ENCODE peak calls at places on chromosomes 4 and X, in five cellular contexts. A is H1, I is HCT116, M is GM23338, Y is endothelial cell of umbilical vein. P is an unnamed sample.

GRCh38 chr4:16508968-16509367 is 282.7 kb upstream of the TAPT1 start:
- DNase-seq in I (no peak), A (no peak), Y (no peak), M (peak; percentile 67), P (no peak)

GRCh38 chrX:78111140-78111931 is 7.3 kb downstream of the PGK1 start:
- DNase-seq in M (no peak), A (no peak), I (no peak), Y (no peak), P (no peak)

GRCh38 chrX:48711929-48712505 is 15.5 kb downstream of the SUV39H1 start:
- DNase-seq in A (no peak), I (no peak), M (no peak), Y (no peak), P (no peak)

GRCh38 chrX:132209527-132209926 is 9.7 kb downstream of the RAP2C start:
- DNase-seq in A (no peak), Y (no peak), M (no peak), I (no peak), P (peak; percentile 73)

GRCh38 chrX:136310411-136310810 is 9.6 kb downstream of the ADGRG4 start:
- DNase-seq in M (peak; percentile 6), I (no peak), A (no peak), Y (no peak), P (no peak)

GRCh38 chr4:122364700-122365404 is 14.0 kb upstream of the ADAD1 start:
- DNase-seq in I (no peak), A (peak; percentile 47), Y (no peak), M (peak; percentile 63), P (no peak)

GRCh38 chr4:186725422-186726149 is 1.9 kb upstream of the FAT1 start:
- DNase-seq in I (peak; percentile 64), A (peak; percentile 78), M (peak; percentile 80), Y (peak; percentile 43), P (no peak)

GRCh38 chr4:122875949-122876348 is 46.4 kb downstream of the NUDT6 start:
- DNase-seq in I (no peak), M (no peak), Y (no peak), A (no peak), P (no peak)

GRCh38 chr4:109410776-109411175 is 22.8 kb upstream of the SEC24B start:
- DNase-seq in A (no peak), Y (no peak), I (peak; percentile 19), M (peak; percentile 40), P (no peak)

GRCh38 chr4:70705856-70706461 is 15.8 kb upstream of the RUFY3 start:
- DNase-seq in A (no peak), Y (peak; percentile 67), M (no peak), I (no peak), P (no peak)

GRCh38 chrX:78331708-78332107 is 4.3 kb upstream of the CYSLTR1 start:
- DNase-seq in Y (no peak), M (no peak), I (no peak), A (no peak), P (no peak)

GRCh38 chr4:7068883-7069282 is 1.0 kb upstream of the GRPEL1 start:
- DNase-seq in A (peak; percentile 60), M (peak; percentile 80), I (no peak), Y (no peak), P (no peak)

GRCh38 chr4:138188406-138189084 is 53.6 kb downstream of the SLC7A11 start:
- DNase-seq in A (no peak), Y (no peak), M (no peak), I (no peak), P (no peak)

GRCh38 chrX:20487227-20487626 is 220.5 kb upstream of the RPS6KA3 start:
- DNase-seq in M (no peak), I (peak; percentile 1), A (no peak), Y (no peak), P (no peak)

GRCh38 chr4:158169516-158169915 is 3.3 kb downstream of the GASK1B start:
- DNase-seq in I (no peak), Y (peak; percentile 52), A (no peak), M (no peak), P (no peak)

GRCh38 chr4:158169931-158170690 is 2.7 kb downstream of the GASK1B start:
- DNase-seq in A (no peak), Y (peak; percentile 61), I (no peak), M (no peak), P (peak; percentile 69)

GRCh38 chr4:158171456-158171790 is 1.4 kb downstream of the GASK1B start:
- DNase-seq in M (no peak), A (no peak), I (no peak), Y (peak; percentile 78), P (no peak)

GRCh38 chr4:158172196-158172557 is 648 bp downstream of the GASK1B start:
- DNase-seq in I (no peak), A (no peak), M (no peak), Y (no peak), P (no peak)

GRCh38 chr4:158170691-158171455 is 2.0 kb downstream of the GASK1B start:
- DNase-seq in I (no peak), Y (peak; percentile 89), A (peak; percentile 86), M (peak; percentile 73), P (no peak)
- TF ChIP-seq EZH2 in I (no peak), Y (no peak), A (no peak), M (no peak), P (no peak)

DNA sequence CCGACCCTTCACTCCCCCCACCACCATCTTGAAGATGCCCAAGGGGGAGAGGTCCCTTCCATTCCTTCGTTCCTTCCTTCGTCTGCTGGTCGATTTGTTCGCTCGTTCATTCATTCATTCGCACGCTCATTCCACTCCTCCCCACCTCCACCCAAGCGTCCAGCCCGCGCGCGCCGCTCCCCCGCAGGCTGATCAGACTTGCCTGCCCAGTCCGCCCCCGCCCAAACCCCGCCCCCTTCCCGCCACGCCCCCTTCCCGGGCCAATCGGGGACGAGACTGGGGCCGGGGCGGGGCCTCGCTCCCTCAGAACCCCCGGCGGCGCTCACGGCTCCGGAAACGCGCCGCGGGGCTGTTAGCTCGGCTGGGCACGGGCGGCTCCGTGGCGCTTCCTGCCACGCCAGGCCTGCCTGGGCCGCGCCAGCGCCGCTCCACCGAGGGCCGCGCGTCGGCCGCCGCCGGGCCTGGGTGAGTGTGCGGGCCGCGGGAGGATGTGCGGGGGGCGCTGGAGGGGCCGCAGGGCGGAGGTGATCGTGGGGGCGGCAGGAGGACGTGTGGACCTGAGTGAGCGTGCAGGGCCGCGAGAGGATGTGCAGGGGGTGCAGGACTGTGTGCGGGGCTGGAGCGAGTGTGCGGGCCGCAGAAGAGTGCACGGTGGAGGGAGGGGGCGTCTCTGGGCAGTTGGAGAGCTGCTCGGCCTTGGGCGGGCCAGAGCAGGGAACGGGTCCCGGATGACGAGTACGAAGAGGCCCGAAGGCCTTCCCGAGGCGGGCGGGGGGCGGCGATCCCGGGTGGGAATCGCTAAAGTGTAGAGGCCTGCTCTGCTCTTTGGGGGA is at the start of gene ZNF275:
- DNase-seq in Y (peak; percentile 72), A (peak; percentile 82), M (peak; percentile 70), I (peak; percentile 21), P (no peak)
- TF ChIP-seq POLR2AphosphoS5 in Y (peak; percentile 63), A (no peak), M (no peak), I (peak; percentile 64), P (peak; percentile 41)

DNA sequence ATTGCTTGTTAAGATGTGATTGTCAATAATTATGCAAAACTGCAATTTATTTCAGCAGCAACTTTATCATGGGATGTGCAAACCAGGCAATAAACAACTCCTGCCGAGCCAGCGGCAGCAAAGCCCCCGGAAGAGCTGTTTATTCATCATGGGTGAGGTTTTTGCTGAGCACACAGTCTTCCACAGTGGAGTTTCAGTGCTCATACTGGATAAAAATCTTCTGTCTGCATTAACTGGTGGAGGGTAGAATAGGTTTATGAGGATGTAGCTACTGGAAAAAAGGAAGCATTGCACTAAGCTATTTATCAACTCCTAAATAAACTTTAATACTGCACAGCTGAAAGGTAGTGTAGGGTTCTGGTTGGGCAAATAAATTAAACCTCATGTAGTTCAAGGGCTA is 557.4 kb upstream of the FTHL17 start:
- DNase-seq in I (no peak), M (no peak), A (no peak), Y (no peak), P (no peak)
- H3K4me3 ChIP-seq in I (no peak overlapping the region), M (no peak overlapping the region), A (no peak overlapping the region), Y (no peak overlapping the region), P (no peak overlapping the region)

GRCh38 chr4:47031713-47032404 is 492 bp downstream of the GABRB1 start:
- DNase-seq in M (no peak), A (no peak), I (no peak), Y (no peak), P (no peak)

GRCh38 chr4:47038263-47038662 is 6.9 kb downstream of the GABRB1 start:
- DNase-seq in I (no peak), Y (no peak), A (no peak), M (no peak), P (no peak)

GRCh38 chr4:47031011-47031678 is at the start of gene GABRB1:
- DNase-seq in I (no peak), Y (peak; percentile 62), M (peak; percentile 76), A (peak; percentile 77), P (no peak)

DNA sequence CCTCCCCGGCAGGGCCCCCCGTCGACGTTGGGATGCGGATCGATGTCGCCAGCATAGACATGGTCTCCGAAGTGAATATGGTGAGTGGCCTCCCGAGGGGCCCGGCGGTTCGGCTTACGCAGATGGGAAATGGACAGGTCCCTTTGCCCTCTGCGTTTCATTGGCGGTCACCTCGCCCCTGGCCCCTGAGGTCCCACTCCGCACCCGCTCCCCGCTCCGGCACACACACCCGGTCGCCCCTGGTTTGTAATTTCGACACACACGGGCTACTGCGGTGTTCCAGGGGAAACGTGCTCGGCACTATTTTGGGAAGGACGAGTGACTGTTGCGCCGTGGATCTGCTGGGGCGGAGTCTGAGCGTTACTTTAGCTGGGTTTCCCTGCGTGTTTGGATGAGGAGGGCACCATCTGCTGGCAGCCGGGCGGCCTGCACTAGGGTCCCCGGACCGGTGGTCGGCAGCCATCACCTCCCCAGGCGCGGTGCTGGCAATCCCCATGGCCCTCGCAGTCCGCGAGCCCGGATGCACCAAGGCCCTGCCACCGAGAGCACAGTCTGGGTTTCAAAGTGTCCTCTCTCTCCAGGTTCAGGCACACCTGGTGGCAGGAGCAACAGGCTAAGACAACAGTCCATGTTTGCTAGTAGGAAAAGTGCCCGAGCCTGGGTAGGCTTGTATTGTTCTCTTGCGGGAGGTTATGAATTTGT is 1.2 kb downstream of the GABRB1 start:
- DNase-seq in I (no peak), M (peak; percentile 85), A (peak; percentile 89), Y (peak; percentile 38), P (no peak)
- TF ChIP-seq EZH2 in I (no peak), M (no peak), A (no peak), Y (no peak), P (no peak)

DNA sequence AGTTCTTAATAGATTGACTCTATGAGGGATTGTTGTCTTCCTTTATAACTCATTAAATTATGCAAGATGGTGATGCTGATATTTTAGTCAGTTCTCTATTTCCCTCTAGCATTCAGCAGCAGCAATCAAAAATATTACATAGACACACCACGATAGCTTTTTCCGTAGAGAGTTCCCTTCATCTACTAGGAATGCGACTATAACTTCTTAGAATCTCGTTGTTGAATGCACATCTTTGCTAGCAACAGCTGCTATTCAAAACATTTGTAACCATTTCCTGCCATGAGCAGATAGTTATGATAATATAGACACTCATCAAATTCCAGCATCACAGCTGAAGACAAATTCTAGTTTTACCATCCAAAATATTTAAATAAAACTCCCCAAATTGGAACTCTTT is 147.4 kb upstream of the FGF13 start:
- DNase-seq in M (no peak), Y (no peak), I (no peak), A (no peak), P (no peak)
- TF ChIP-seq POLR2AphosphoS5 in M (no peak), Y (no peak), I (no peak), A (no peak), P (no peak)

P was measured in SK-N-MC.